ENCODE peak calls at places on chromosomes 11 and 22, in seven cellular contexts. M is body of pancreas, I is cardiac fibroblast, O is astrocyte, F is pancreas, B is NB4, T is stomach. U is an unnamed sample.

GRCh38 chr11:11347583-11347982 is 5.5 kb downstream of the CSNK2A3 start:
- DNase-seq in M (no peak), I (peak), O (no peak), F (no peak), B (no peak), T (no peak), U (no peak)

GRCh38 chr11:121129362-121130340 is 28.6 kb downstream of the TECTA start:
- DNase-seq in M (no peak), I (no peak), O (no peak), F (no peak), B (no peak), T (no peak), U (no peak)

GRCh38 chr11:13119928-13120520 is 110.9 kb downstream of the RASSF10 start:
- DNase-seq in M (no peak), I (no peak), O (no peak), F (no peak), B (no peak), T (no peak), U (no peak)

GRCh38 chr11:5550440-5551095 is 2.2 kb upstream of the OR52H1 start:
- DNase-seq in M (no peak), I (peak), O (peak), F (no peak), B (no peak), T (no peak), U (no peak)

GRCh38 chr11:69199583-69200295 is 44.0 kb downstream of the SMIM38 start:
- DNase-seq in M (no peak), I (no peak), O (no peak), F (no peak), B (no peak), T (no peak), U (no peak)

GRCh38 chr11:101096036-101096704 is 33.4 kb downstream of the PGR start:
- DNase-seq in M (no peak), I (peak), O (no peak), F (no peak), B (no peak), T (peak), U (no peak)

GRCh38 chr11:64624869-64625481 is 34.0 kb downstream of the SLC22A12 start:
- DNase-seq in M (no peak), I (no peak), O (no peak), F (no peak), B (peak), T (no peak), U (no peak)

GRCh38 chr22:20606041-20606783 is 98.8 kb downstream of the MED15 start:
- DNase-seq in M (peak), I (peak), O (peak), F (peak), B (peak), T (peak), U (peak)

GRCh38 chr11:69667619-69668604 is 7.2 kb downstream of the LTO1 start:
- DNase-seq in M (no peak), I (no peak), O (no peak), F (no peak), B (no peak), T (no peak), U (no peak)

GRCh38 chr11:116072776-116073175 is 568.6 kb upstream of the CADM1 start:
- DNase-seq in M (peak), I (no peak), O (no peak), F (no peak), B (no peak), T (no peak), U (peak)

GRCh38 chr11:290621-291231 is 1.8 kb downstream of the PGGHG start:
- DNase-seq in M (peak), I (no peak), O (no peak), F (no peak), B (no peak), T (no peak), U (no peak)

GRCh38 chr11:74157169-74157568 is 13.6 kb downstream of the C2CD3 start:
- DNase-seq in M (no peak), I (no peak), O (peak), F (no peak), B (no peak), T (no peak), U (no peak)

GRCh38 chr22:44147821-44148574 is 32.7 kb upstream of the PARVG start:
- DNase-seq in M (no peak), I (peak), O (peak), F (no peak), B (no peak), T (no peak), U (no peak)

GRCh38 chr22:27879923-27880322 is 39.1 kb downstream of the PITPNB start:
- DNase-seq in M (no peak), I (peak), O (peak), F (no peak), B (peak), T (no peak), U (peak)

GRCh38 chr11:117909611-117910382 is 19.4 kb downstream of the TMPRSS13 start:
- DNase-seq in M (no peak), I (no peak), O (no peak), F (no peak), B (no peak), T (no peak), U (no peak)

GRCh38 chr11:127471662-127472061 is 471.1 kb upstream of the KIRREL3 start:
- DNase-seq in M (no peak), I (no peak), O (no peak), F (no peak), B (peak), T (no peak), U (no peak)

GRCh38 chr11:75768112-75768908 is at the start of gene DGAT2:
- DNase-seq in M (peak), I (peak), O (peak), F (peak), B (peak), T (peak), U (peak)
- TF ChIP-seq CTCF in M (no peak), I (no peak), O (no peak), F (no peak), B (peak), T (no peak), U (peak)

GRCh38 chr11:33898957-33899356 is 7.1 kb upstream of the LMO2 start:
- DNase-seq in M (no peak), I (no peak), O (no peak), F (no peak), B (no peak), T (no peak), U (no peak)
- TF ChIP-seq CTCF in M (no peak), I (no peak), O (no peak), F (no peak), B (no peak), T (no peak), U (no peak)

GRCh38 chr11:128745296-128746183 is 51.7 kb downstream of the FLI1 start:
- DNase-seq in M (no peak), I (peak), O (peak), F (no peak), B (no peak), T (no peak), U (no peak)
- TF ChIP-seq CTCF in M (no peak), I (no peak), O (no peak), F (no peak), B (no peak), T (no peak), U (no peak)

GRCh38 chr11:99916078-99916477 is 771.0 kb upstream of the ARHGAP42 start:
- DNase-seq in M (no peak), I (no peak), O (no peak), F (no peak), B (no peak), T (no peak), U (no peak)

GRCh38 chr11:99911116-99911515 is 776.0 kb upstream of the ARHGAP42 start:
- DNase-seq in M (no peak), I (no peak), O (no peak), F (no peak), B (peak), T (no peak), U (no peak)
- TF ChIP-seq CTCF in M (no peak), I (no peak), O (no peak), F (no peak), B (peak), T (no peak), U (peak)

U was measured in neural crest cell.